ENCODE peak calls at places on chromosomes 1 and 21, in five cellular contexts. U, Z, C, E and D are unnamed samples.

GRCh38 chr1:915295-916172 is 8.2 kb upstream of the SAMD11 start:
- DNase-seq in C (peak), U (no peak), Z (no peak), E (no peak), D (no peak)

GRCh38 chr1:196607940-196608339 is 300 bp downstream of the KCNT2 start:
- DNase-seq in C (no peak), E (no peak), Z (no peak), U (no peak), D (no peak)

GRCh38 chr1:3942416-3943122 is 42.5 kb upstream of the C1orf174 start:
- DNase-seq in C (no peak), E (no peak), U (no peak), Z (no peak), D (no peak)

GRCh38 chr1:211349730-211350129 is 23.1 kb downstream of the TRAF5 start:
- DNase-seq in E (no peak), Z (no peak), C (no peak), U (no peak), D (no peak)

GRCh38 chr1:54114955-54115354 is 37.8 kb downstream of the CDCP2 start:
- DNase-seq in C (peak), U (no peak), E (no peak), Z (no peak), D (no peak)

GRCh38 chr1:73909043-73909567 is 288.9 kb downstream of the LRRIQ3 start:
- DNase-seq in C (no peak), E (no peak), U (no peak), Z (no peak), D (no peak)

GRCh38 chr1:22878626-22879025 is 94.0 kb downstream of the LACTBL1 start:
- DNase-seq in U (no peak), E (no peak), Z (no peak), C (no peak), D (no peak)

GRCh38 chr1:111214086-111214801 is 13.3 kb upstream of the CHI3L2 start:
- DNase-seq in C (no peak), Z (no peak), U (no peak), E (no peak), D (no peak)

GRCh38 chr21:38499296-38499695 is 1.0 kb upstream of the ERG start:
- DNase-seq in E (no peak), C (no peak), U (no peak), Z (no peak), D (no peak)

GRCh38 chr21:38952890-38953289 is 147.2 kb downstream of the ETS2 start:
- DNase-seq in Z (no peak), C (no peak), E (no peak), U (no peak), D (no peak)

GRCh38 chr1:72636636-72637035 is 354.3 kb upstream of the NEGR1 start:
- DNase-seq in C (no peak), U (no peak), E (no peak), Z (no peak), D (no peak)

GRCh38 chr1:35120458-35121133 is 41.4 kb downstream of the ZMYM1 start:
- DNase-seq in E (no peak), C (no peak), Z (no peak), U (no peak), D (no peak)

GRCh38 chr21:32772281-32773047 is 909 bp upstream of the PAXBP1 start:
- DNase-seq in U (no peak), C (peak), Z (no peak), E (no peak), D (no peak)

GRCh38 chr1:242691603-242691945 is 167.1 kb upstream of the PLD5 start:
- DNase-seq in E (no peak), Z (no peak), U (no peak), C (no peak), D (no peak)

GRCh38 chr1:109631513-109632260 is 12.1 kb downstream of the AMPD2 start:
- DNase-seq in U (no peak), C (no peak), E (no peak), Z (no peak), D (peak)

GRCh38 chr1:109629372-109630030 is 9.9 kb downstream of the AMPD2 start:
- DNase-seq in U (no peak), C (no peak), Z (no peak), E (no peak), D (no peak)

GRCh38 chr1:109628540-109629321 is 9.1 kb downstream of the AMPD2 start:
- DNase-seq in C (no peak), E (no peak), U (no peak), Z (no peak), D (no peak)

GRCh38 chr1:109630881-109631512 is 11.4 kb downstream of the AMPD2 start:
- DNase-seq in C (no peak), Z (no peak), U (no peak), E (no peak), D (peak)

GRCh38 chr1:109630081-109630880 is 10.6 kb downstream of the AMPD2 start:
- DNase-seq in C (no peak), Z (no peak), E (no peak), U (no peak), D (no peak)
- TF ChIP-seq CTCF in C (peak), Z (peak), E (peak), U (no peak), D (peak)

DNA sequence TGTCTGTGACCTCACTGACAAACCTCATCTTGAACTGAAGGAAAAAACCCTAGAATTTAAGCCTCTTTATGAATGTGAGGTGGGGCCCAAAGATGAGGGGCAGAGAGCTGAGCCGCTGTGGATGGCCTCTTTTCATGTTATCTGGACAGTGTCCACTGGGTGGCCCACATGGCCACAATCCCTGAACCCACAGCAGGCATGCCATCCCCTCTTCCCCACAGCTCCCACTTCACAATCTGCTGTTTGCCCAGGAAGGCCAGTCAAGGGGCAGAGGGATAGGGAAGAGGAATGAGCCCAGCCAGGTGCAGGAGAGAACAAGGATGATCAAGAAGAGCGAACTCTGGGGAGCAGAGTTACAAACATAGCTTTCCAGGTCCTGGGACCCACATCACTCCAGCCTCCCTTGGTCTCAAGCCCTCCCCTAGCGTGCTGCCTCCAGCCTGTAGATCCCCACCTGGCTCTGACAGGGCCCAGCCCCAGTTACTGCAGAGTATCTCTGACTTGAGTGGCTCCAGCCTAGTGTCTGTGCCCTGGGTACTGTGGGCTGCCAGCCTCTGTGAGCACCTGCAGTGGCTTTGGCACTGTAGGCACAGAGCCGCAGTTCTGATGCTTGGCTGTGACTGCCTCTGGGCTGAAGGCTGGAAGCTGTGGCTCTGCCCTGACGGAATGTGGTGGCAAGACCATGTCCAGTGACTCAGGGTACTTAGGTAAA is 1.9 kb upstream of the SLFNL1 start:
- DNase-seq in Z (no peak), C (peak), E (peak), U (no peak), D (no peak)
- TF ChIP-seq CTCF in Z (peak), C (no peak), E (peak), U (no peak), D (peak)

DNA sequence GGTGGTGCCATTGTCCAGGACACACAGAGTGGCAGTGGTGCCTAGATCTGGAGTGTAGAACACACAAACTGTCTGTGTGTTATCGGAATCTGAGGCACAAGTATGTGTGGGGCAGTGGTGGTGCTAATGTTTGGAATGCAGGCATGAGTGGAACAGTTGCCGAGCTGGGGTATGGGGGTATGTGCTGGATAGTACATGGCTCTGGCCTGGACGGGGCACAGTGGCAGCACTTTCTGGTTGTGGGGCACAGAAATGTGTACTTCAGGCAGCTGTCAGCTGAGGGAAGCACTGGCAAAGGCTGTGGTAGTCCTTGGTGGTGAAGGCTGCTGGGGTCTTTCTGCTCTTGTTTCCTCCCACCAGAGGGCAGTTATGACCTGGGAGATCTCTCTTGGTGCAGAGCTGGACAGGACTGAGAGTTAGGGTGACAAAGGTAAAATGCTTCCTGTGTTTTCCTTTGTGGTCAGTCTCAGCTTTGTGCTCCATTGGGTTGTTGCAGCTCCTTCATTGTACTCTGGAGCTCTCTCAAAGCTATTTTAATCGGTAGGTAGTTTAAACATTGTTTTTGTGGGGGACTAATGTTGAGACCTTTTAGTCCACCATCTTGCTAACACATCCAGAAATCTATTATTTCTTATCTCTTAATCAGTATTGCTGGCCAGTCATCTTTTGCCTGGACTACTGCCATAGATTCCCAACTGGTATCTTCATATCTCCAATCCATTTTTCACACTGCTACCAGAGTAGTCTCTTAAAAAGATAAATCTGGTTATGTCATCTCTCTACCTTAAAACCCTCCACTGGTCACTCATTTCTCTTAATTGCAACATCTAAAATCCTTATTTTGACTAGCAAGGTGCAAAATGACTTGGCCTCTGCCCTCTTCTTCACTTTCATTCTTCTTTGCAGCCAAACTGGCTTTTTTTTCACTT is 83.9 kb upstream of the NBPF4 start:
- DNase-seq in E (no peak), C (no peak), Z (no peak), U (no peak), D (no peak)
- TF ChIP-seq CTCF in E (peak), C (no peak), Z (peak), U (no peak), D (no peak)

DNA sequence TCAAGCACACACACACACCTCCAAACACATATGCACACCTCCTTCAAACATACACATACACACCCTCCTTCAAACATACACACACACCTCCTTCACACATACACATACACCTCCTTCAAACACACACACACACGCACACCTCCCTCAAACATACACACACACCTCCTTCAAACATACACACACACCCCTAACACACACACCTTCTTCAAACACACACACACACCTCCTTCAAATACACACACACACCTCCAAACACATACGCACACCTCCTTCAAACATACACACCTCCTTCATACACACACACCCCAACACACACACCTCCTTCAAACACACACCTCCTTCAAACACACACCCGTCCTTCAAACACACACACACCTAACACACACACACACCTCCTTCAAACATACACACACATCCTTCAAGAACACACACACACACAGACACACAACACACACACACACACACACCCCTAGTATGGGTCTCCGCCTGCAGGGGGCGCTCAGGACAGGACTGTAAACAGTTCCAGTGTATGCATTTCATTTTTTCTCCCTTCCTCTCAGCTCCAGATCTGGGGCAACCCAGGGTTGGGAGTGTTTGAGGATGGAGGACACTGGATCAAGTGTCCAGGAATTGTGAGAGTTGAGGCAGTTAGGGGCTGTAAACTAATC is 12.1 kb downstream of the LGR6 start:
- DNase-seq in U (no peak), C (no peak), Z (no peak), E (no peak), D (no peak)
- TF ChIP-seq CTCF in U (no peak), C (peak), Z (peak), E (peak), D (peak)

GRCh38 chr1:41475859-41476567 is 8.5 kb downstream of the EDN2 start:
- DNase-seq in U (no peak), C (no peak), Z (no peak), E (peak), D (no peak)
- TF ChIP-seq CTCF in U (no peak), C (no peak), Z (peak), E (peak), D (peak)

GRCh38 chr1:116934586-116935207 is 25.0 kb downstream of the PTGFRN start:
- DNase-seq in Z (no peak), E (no peak), C (no peak), U (no peak), D (no peak)
- TF ChIP-seq CTCF in Z (peak), E (peak), C (peak), U (no peak), D (peak)

DNA sequence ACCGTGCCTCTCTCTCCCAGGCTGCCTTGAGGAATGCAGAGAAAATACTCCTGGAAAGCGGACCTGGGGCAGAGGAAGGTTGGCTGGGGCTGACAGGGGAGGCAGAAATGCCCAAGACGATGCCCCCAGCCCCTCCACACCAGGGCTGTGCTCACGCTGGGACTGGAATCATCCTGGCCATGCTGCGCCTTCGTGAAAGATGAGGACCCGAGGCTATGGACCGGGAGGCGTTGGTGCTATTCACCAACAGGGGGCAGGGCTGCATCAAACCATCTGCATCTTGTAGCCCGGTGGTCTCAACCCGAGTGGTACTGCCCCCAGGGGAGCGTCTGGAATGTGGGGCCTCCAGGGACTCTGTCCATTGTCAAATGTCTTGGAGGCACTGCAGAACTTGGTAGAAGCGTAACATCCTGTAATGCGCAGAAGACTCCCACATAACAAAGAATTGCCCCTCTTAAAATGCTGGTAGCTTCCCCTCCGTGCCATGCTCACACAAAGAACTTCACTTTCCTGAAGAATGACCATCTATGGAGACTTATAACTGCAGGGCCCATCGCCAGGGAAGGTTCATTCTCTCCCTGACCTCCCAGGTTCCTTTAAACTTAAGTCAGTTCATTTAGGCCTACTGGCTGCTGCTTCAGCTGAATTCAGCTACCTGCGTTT is 251.2 kb downstream of the RRAGC start:
- DNase-seq in C (no peak), U (no peak), E (no peak), Z (peak), D (peak)
- TF ChIP-seq CTCF in C (peak), U (no peak), E (peak), Z (peak), D (peak)

DNA sequence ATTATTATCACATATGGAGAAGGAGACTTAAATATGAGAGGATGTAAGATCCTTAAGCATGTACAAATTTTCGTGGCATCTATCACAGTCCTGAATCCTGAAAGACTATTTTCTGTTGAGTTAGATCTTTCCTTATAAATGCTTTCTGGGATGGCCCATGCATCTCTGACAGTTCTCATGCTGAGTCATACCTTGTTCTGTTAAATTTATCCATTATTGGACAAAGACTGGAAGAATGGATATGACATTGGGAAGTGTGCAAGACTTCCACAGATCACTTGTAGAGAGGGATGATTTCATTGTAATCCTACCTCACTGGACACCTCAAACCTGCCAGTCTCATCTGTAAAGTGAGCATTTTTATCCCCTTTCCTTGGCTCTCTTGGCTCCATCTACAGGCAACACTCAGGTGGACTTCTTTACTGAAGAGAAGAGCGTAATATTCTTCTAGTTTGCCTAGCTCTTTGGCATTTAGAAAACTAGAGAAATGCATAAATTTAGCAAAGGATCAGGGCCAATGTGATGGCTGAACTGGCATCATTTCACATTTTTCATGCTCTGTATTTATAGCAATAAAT is 128.2 kb downstream of the NFIA start:
- DNase-seq in C (no peak), E (no peak), U (no peak), Z (no peak), D (no peak)
- TF ChIP-seq CTCF in C (no peak), E (peak), U (no peak), Z (no peak), D (peak)

DNA sequence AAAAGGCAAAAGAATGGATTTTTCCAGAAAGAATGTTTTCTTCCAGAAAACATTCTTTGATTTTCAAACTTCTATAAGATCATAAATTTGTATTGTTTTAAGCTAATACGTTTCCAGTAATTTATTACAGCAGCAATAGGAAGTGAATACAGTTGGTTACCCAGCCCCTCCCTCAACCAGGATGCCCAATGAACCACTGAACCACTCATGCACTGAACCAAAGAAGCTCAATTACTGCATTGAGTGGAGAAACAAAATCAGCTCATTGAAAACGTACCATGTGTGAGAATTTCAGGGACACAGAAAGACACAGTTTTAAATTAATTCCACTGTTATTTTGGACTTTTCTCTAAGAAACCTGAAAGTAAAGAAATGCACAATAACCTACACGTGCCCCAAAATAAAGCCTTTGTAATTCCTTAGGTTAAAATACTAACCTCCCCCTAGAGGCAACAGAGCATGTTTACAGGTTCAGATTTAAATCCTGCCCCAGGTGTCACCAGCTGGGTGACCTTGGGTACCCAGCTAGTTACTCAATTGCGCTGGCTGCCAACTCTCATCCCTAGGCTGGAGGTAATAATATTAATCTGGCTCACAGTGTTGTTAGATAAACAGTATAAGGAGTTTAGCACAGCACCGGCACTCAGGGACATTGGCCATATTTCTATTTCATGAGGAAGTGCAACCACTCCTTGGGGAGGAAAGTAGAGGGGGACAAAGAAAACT is 111.7 kb downstream of the NMNAT2 start:
- DNase-seq in Z (no peak), E (no peak), U (no peak), C (no peak), D (no peak)
- TF ChIP-seq CTCF in Z (peak), E (peak), U (no peak), C (no peak), D (peak)

DNA sequence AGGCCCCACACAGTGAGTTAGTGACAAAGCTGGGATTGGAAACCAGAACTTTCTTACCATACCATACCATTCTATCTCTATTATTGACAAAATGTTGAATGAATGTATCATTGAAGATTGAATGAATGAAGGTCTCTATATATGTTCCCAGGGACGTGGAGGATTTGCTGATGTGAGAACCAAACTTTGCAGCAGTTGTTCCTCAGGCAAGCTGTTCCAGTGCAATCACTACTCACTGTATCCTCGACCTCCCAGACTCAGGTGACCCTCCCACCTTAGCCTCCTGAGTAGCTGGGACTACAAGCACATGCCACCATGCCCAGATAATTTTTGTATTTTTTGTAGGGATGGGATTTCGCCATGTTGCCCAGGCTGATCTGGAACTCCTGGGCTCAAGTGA is 11.6 kb upstream of the LIN28A start:
- DNase-seq in U (no peak), C (no peak), Z (no peak), E (no peak), D (no peak)
- TF ChIP-seq CTCF in U (no peak), C (no peak), Z (no peak), E (no peak), D (no peak)